ENCODE peak calls at places on chromosomes 16 and 17, in six cellular contexts. J, F, X, Z, K and L are unnamed samples. For H3K4me1, the result is how much of the 10 kb centered on the place peaks cover.

GRCh38 chr17:40251576-40251975 is 32.5 kb downstream of the WIPF2 start:
- DNase-seq in J (no peak), F (no peak), X (peak), Z (no peak), K (no peak), L (no peak)

GRCh38 chr17:5513610-5514009 is 27.2 kb downstream of the MIS12 start:
- DNase-seq in J (peak), F (no peak), X (no peak), Z (no peak), K (no peak), L (no peak)

GRCh38 chr16:23229714-23230113 is 47.2 kb downstream of the SCNN1G start:
- DNase-seq in J (no peak), F (no peak), X (no peak), Z (no peak), K (no peak), L (no peak)

GRCh38 chr16:78130950-78131349 is 31.5 kb downstream of the WWOX start:
- DNase-seq in J (no peak), F (no peak), X (no peak), Z (no peak), K (no peak), L (no peak)

GRCh38 chr16:69593756-69594155 is 28.0 kb downstream of the NFAT5 start:
- DNase-seq in J (no peak), F (no peak), X (no peak), Z (no peak), K (no peak), L (no peak)

GRCh38 chr16:15970202-15970601 is 20.8 kb downstream of the ABCC1 start:
- DNase-seq in J (peak), F (no peak), X (no peak), Z (no peak), K (no peak), L (no peak)

GRCh38 chr17:78973196-78973595 is 6.5 kb downstream of the LGALS3BP start:
- DNase-seq in J (peak), F (no peak), X (no peak), Z (no peak), K (no peak), L (no peak)

GRCh38 chr16:1184156-1184868 is 31.4 kb downstream of the CACNA1H start:
- DNase-seq in J (no peak), F (no peak), X (no peak), Z (no peak), K (no peak), L (no peak)

GRCh38 chr16:57994778-57995177 is 5.7 kb downstream of the ZNF319 start:
- DNase-seq in J (peak), F (peak), X (peak), Z (peak), K (peak), L (peak)

GRCh38 chr16:55832788-55833583 is at the start of gene CES1:
- DNase-seq in J (peak), F (no peak), X (peak), Z (peak), K (no peak), L (peak)

GRCh38 chr16:85382717-85383118 is 230.4 kb upstream of the GSE1 start:
- DNase-seq in J (no peak), F (no peak), X (no peak), Z (no peak), K (no peak), L (no peak)

GRCh38 chr17:17760872-17761550 is 75.8 kb downstream of the SREBF1 start:
- DNase-seq in J (no peak), F (no peak), X (no peak), Z (no peak), K (no peak), L (no peak)

GRCh38 chr16:85460983-85461813 is 151.9 kb upstream of the GSE1 start:
- DNase-seq in J (no peak), F (no peak), X (no peak), Z (no peak), K (no peak), L (no peak)

GRCh38 chr17:57588086-57588485 is 157.0 kb downstream of the CCDC182 start:
- DNase-seq in J (no peak), F (no peak), X (no peak), Z (peak), K (no peak), L (no peak)

GRCh38 chr17:41548844-41549595 is 20.9 kb upstream of the KRT19 start:
- DNase-seq in J (peak), F (peak), X (peak), Z (peak), K (peak), L (peak)

GRCh38 chr17:981292-981658 is 1.7 kb upstream of the NXN start:
- DNase-seq in J (no peak), F (no peak), X (no peak), Z (no peak), K (no peak), L (no peak)

GRCh38 chr16:22859925-22860324 is 46.0 kb downstream of the HS3ST2 start:
- DNase-seq in J (peak), F (no peak), X (no peak), Z (no peak), K (no peak), L (no peak)

GRCh38 chr16:85074225-85074914 is 37.9 kb downstream of the CIBAR2 start:
- DNase-seq in J (no peak), F (no peak), X (no peak), Z (no peak), K (no peak), L (no peak)

GRCh38 chr17:57861737-57862409 is 12.0 kb upstream of the MRPS23 start:
- DNase-seq in J (peak), F (no peak), X (peak), Z (peak), K (peak), L (peak)

GRCh38 chr17:7789131-7789530 is 44.9 kb upstream of the KDM6B start:
- DNase-seq in J (no peak), F (no peak), X (no peak), Z (no peak), K (no peak), L (no peak)

GRCh38 chr17:15262291-15263205 is 2.6 kb downstream of the PMP22 start:
- DNase-seq in J (peak), F (no peak), X (peak), Z (peak), K (peak), L (peak)

GRCh38 chr17:80477647-80478478 is 1.5 kb upstream of the NPTX1 start:
- DNase-seq in J (peak), F (no peak), X (peak), Z (no peak), K (no peak), L (peak)

GRCh38 chr16:22340945-22341344 is 33.5 kb downstream of the CDR2 start:
- DNase-seq in J (no peak), F (no peak), X (no peak), Z (no peak), K (no peak), L (no peak)

GRCh38 chr17:3890082-3890892 is 2.6 kb downstream of the CAMKK1 start:
- DNase-seq in J (no peak), F (no peak), X (peak), Z (peak), K (peak), L (peak)

GRCh38 chr17:16255481-16255901 is 38.5 kb downstream of the PIGL start:
- DNase-seq in J (peak), F (no peak), X (peak), Z (peak), K (peak), L (peak)

GRCh38 chr17:67258836-67259468 is 14.0 kb upstream of the HELZ start:
- DNase-seq in J (no peak), F (no peak), X (no peak), Z (no peak), K (no peak), L (no peak)

GRCh38 chr17:5055543-5055942 is 20.3 kb upstream of the SLC52A1 start:
- DNase-seq in J (peak), F (no peak), X (no peak), Z (no peak), K (no peak), L (peak)

GRCh38 chr16:57165483-57165882 is 20.4 kb downstream of the PSME3IP1 start:
- DNase-seq in J (no peak), F (no peak), X (no peak), Z (no peak), K (no peak), L (no peak)

GRCh38 chr16:4795181-4795827 is at the start of gene SMIM22:
- DNase-seq in J (peak), F (no peak), X (no peak), Z (no peak), K (peak), L (no peak)

GRCh38 chr17:50110591-50111349 is 15.6 kb downstream of the PDK2 start:
- DNase-seq in J (no peak), F (no peak), X (peak), Z (no peak), K (no peak), L (no peak)

GRCh38 chr17:27497696-27498095 is 41.4 kb downstream of the KSR1 start:
- DNase-seq in J (no peak), F (no peak), X (no peak), Z (no peak), K (no peak), L (no peak)

GRCh38 chr17:46873941-46874645 is 22.7 kb downstream of the WNT9B start:
- DNase-seq in J (no peak), F (no peak), X (no peak), Z (no peak), K (no peak), L (no peak)

GRCh38 chr17:9330903-9331272 is 244.7 kb downstream of the STX8 start:
- DNase-seq in J (peak), F (no peak), X (no peak), Z (no peak), K (no peak), L (no peak)

DNA sequence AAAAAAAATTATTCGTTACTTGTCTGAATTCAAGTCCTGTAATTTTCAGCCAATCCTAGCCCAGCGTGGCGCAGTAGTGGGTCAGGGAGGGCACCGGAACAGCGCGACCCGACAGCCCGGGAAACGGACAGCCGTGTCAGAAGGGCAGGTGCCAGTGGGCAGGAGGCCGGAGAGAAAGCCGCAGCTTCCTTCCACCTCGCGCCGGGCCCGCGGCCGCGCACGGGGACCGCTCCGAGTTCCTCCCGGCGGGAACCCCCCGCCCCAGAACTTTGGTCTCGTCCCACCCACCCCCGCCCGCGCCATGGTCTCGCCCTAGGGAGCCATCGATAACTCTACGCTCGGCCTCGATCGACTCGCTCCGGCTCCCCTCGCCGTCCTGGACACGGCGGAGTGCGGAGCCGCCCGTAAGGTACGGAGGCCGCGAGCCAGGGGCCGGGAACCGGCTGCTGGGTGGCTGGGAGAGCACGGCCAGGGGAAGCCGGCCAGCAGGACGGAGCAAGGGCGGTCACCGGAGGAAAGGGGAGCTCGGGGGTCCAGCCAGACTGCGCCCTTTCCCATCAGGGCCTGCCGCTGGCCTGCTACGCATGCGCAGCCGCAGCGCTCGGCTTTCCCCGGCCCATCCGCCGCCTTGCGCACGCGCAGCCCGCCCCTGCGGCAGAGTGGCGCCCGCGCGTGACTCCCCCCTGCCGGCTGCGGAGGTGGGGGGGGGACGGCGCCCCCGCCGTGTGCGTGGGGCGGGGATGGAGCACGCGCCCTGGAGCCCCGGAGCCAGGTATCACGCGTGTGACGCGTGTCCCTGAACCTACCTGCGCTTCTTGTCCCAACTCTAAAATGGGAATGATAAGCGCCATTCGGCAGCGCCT is at the start of gene MLST8:
- DNase-seq in J (peak), F (peak), X (peak), Z (peak), K (peak), L (peak)
- H3K4me1 ChIP-seq in J (under half), F (under half), X (under half), Z (under half), K (under half), L (under half)

GRCh38 chr16:88888057-88888777 is 21.8 kb upstream of the PABPN1L start:
- DNase-seq in J (no peak), F (no peak), X (no peak), Z (no peak), K (no peak), L (no peak)
- H3K4me1 ChIP-seq in J (under half), F (under half), X (under half), Z (under half), K (under half), L (under half)

GRCh38 chr16:68345958-68346635 is 35.3 kb downstream of the PRMT7 start:
- DNase-seq in J (no peak), F (no peak), X (no peak), Z (no peak), K (no peak), L (no peak)

GRCh38 chr16:68342620-68343019 is 31.8 kb downstream of the PRMT7 start:
- DNase-seq in J (peak), F (no peak), X (no peak), Z (peak), K (no peak), L (no peak)

GRCh38 chr16:68345351-68345810 is 34.6 kb downstream of the PRMT7 start:
- DNase-seq in J (no peak), F (no peak), X (peak), Z (no peak), K (no peak), L (no peak)

GRCh38 chr16:68343137-68343536 is 32.3 kb downstream of the PRMT7 start:
- DNase-seq in J (no peak), F (no peak), X (no peak), Z (peak), K (no peak), L (no peak)

DNA sequence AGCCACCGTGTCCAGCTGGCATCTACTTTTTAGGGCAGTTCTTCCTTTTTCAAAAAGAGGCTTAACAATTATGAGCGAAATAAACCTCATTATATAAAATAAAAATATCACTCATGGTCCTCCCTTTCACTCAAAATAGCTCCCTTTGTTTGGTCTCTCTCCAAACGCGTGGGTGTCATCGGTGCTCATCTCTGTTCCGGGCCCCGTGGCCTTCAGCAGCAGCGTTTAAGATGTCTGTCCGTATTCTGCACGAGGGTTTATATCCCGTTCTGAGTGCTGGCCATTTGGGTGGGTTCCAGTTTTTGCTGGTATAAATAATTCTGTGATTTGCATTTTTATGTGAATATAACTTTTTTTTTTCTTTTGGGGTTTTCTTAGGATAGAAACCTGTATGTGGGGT is 33.4 kb downstream of the PRMT7 start:
- DNase-seq in J (no peak), F (no peak), X (peak), Z (no peak), K (no peak), L (peak)
- H3K4me1 ChIP-seq in J (under half), F (under half), X (under half), Z (under half), K (under half), L (under half)

GRCh38 chr17:21210411-21211076 is 3.4 kb downstream of the TMEM11 start:
- DNase-seq in J (no peak), F (no peak), X (no peak), Z (no peak), K (no peak), L (no peak)
- H3K4me1 ChIP-seq in J (under half), F (under half), X (half or more), Z (under half), K (half or more), L (half or more)

GRCh38 chr16:27455700-27456099 is 53.7 kb downstream of the IL21R start:
- DNase-seq in J (no peak), F (no peak), X (no peak), Z (no peak), K (no peak), L (no peak)
- H3K4me1 ChIP-seq in J (under half), F (under half), X (under half), Z (under half), K (under half), L (under half)

GRCh38 chr17:31558748-31559646 is 167.5 kb downstream of the RAB11FIP4 start:
- DNase-seq in J (peak), F (peak), X (peak), Z (peak), K (peak), L (peak)

GRCh38 chr17:31559647-31560501 is 168.4 kb downstream of the RAB11FIP4 start:
- DNase-seq in J (peak), F (no peak), X (no peak), Z (peak), K (no peak), L (no peak)

GRCh38 chr17:31554930-31555329 is 163.5 kb downstream of the RAB11FIP4 start:
- DNase-seq in J (no peak), F (no peak), X (no peak), Z (no peak), K (no peak), L (no peak)

GRCh38 chr17:31560836-31561235 is 169.4 kb downstream of the RAB11FIP4 start:
- DNase-seq in J (peak), F (no peak), X (no peak), Z (peak), K (no peak), L (no peak)

DNA sequence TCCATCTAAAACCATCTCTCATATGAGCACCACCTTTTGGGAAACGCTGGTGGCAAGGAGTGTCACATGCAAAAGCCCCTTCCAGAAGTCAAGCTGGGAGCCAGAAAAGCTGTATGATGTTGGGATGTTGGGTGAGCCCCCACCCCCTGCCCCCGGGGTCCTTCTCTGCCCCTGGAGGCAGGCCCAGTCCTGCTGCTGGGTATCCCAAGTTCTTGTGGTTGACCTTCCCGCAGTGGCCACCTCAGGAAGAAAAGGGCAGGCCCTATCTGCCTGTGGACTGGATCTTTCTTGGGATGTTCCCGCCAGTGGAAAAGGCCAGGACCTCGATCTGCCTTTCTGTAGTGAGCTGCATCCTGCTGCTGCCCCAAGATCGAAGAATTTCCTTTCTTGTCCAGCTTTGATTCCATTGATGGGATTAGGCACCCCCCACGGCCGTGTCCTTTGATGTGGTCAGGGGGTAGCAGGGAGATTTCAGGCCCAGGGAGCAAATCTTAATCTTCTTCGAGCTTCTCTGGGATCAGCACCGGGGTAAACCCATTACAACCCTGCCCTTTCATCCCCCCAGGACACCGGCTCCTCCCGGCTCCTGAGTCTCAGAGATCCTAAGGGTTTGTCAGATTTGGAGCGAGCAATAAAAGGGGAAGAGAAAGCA is 165.6 kb downstream of the RAB11FIP4 start:
- DNase-seq in J (no peak), F (no peak), X (no peak), Z (peak), K (no peak), L (no peak)
- H3K4me1 ChIP-seq in J (under half), F (under half), X (under half), Z (under half), K (under half), L (under half)

GRCh38 chr16:47920709-47921108 is 235.1 kb downstream of the ABCC12 start:
- DNase-seq in J (no peak), F (no peak), X (no peak), Z (no peak), K (no peak), L (no peak)

GRCh38 chr16:47921535-47921934 is 234.3 kb downstream of the ABCC12 start:
- DNase-seq in J (no peak), F (no peak), X (no peak), Z (no peak), K (no peak), L (no peak)

GRCh38 chr16:47916266-47916665 is 239.5 kb downstream of the ABCC12 start:
- DNase-seq in J (no peak), F (no peak), X (no peak), Z (no peak), K (no peak), L (no peak)

GRCh38 chr16:47917118-47917517 is 238.7 kb downstream of the ABCC12 start:
- DNase-seq in J (no peak), F (no peak), X (no peak), Z (no peak), K (no peak), L (no peak)
- H3K4me1 ChIP-seq in J (under half), F (under half), X (under half), Z (under half), K (under half), L (under half)

GRCh38 chr17:2172447-2172938 is 117.6 kb downstream of the HIC1 start:
- DNase-seq in J (no peak), F (no peak), X (peak), Z (peak), K (no peak), L (no peak)
- H3K4me1 ChIP-seq in J (under half), F (under half), X (half or more), Z (under half), K (half or more), L (under half)